ENCODE peak calls at places on chromosomes 12 and 14, in eight cellular contexts. T is psoas muscle, N is heart left ventricle, Q is GM23248, Z is thoracic aorta, R is iPS DF 6.9, H is adipocyte, B is ovary. J is an unnamed sample. For H3K4me1 and H3K9me3, the result is how much of the 10 kb centered on the place peaks cover.

GRCh38 chr14:73696466-73697390 is 17.5 kb downstream of the PNMA1 start:
- DNase-seq in Q (peak), R (no peak), H (peak), N (no peak), T (no peak), B (no peak), Z (no peak), J (peak)

GRCh38 chr12:70609203-70609602 is 28.0 kb downstream of the PTPRB start:
- DNase-seq in R (no peak), N (no peak), Z (no peak), T (no peak), Q (peak), H (no peak), B (no peak), J (no peak)

GRCh38 chr14:59482471-59483331 is 1.5 kb downstream of the L3HYPDH start:
- DNase-seq in Q (peak), Z (peak), H (peak), T (no peak), B (peak), R (no peak), N (no peak), J (peak)

GRCh38 chr12:53952871-53953734 is 1.6 kb upstream of the HOXC12 start:
- DNase-seq in Q (no peak), Z (no peak), N (no peak), R (no peak), B (no peak), H (peak), T (no peak), J (no peak)

GRCh38 chr14:105267820-105268548 is 19.7 kb downstream of the BTBD6 start:
- DNase-seq in Z (no peak), Q (no peak), T (no peak), N (no peak), R (no peak), B (no peak), H (no peak), J (no peak)

GRCh38 chr12:113136128-113136989 is 798 bp upstream of the RASAL1 start:
- DNase-seq in Q (no peak), Z (no peak), R (no peak), H (no peak), T (no peak), N (no peak), B (no peak), J (no peak)

GRCh38 chr12:42474391-42474790 is 115.2 kb downstream of the PRICKLE1 start:
- DNase-seq in Z (no peak), H (no peak), Q (peak), B (no peak), R (no peak), N (no peak), T (no peak), J (peak)

GRCh38 chr14:54633076-54633475 is 66.1 kb downstream of the SAMD4A start:
- DNase-seq in T (no peak), N (no peak), Q (no peak), B (no peak), Z (no peak), R (no peak), H (no peak), J (no peak)

GRCh38 chr12:49368240-49368600 is 958 bp downstream of the SPATS2 start:
- DNase-seq in T (no peak), Z (no peak), N (no peak), Q (peak), H (peak), B (no peak), R (no peak), J (no peak)

GRCh38 chr12:81088221-81088620 is 10.3 kb downstream of the ACSS3 start:
- DNase-seq in B (no peak), R (no peak), Z (no peak), Q (no peak), N (no peak), T (no peak), H (no peak), J (no peak)

GRCh38 chr12:62919827-62920226 is 15.1 kb downstream of the PPM1H start:
- DNase-seq in T (peak), B (no peak), H (peak), Z (no peak), R (no peak), Q (peak), N (no peak), J (no peak)

GRCh38 chr14:96634896-96635295 is 132.7 kb downstream of the PAPOLA start:
- DNase-seq in R (no peak), N (no peak), H (no peak), Q (no peak), B (no peak), Z (no peak), T (no peak), J (no peak)

GRCh38 chr12:67943295-67943892 is 45.9 kb upstream of the IFNG-AS1 start:
- DNase-seq in B (peak), N (no peak), R (peak), H (peak), Q (peak), T (no peak), Z (peak), J (peak)

GRCh38 chr12:87813476-87814234 is 215.5 kb downstream of the C12orf50 start:
- DNase-seq in Q (peak), B (no peak), N (no peak), R (no peak), H (peak), T (no peak), Z (no peak), J (no peak)

GRCh38 chr12:86777335-86777734 is 521.1 kb upstream of the MGAT4C start:
- DNase-seq in T (no peak), Q (no peak), R (no peak), N (no peak), B (no peak), Z (peak), H (no peak), J (no peak)

GRCh38 chr12:131445184-131445974 is 265.5 kb upstream of the SFSWAP start:
- DNase-seq in N (no peak), Z (no peak), T (no peak), Q (no peak), B (no peak), H (no peak), R (no peak), J (no peak)

GRCh38 chr12:44616385-44616784 is 259.7 kb downstream of the NELL2 start:
- DNase-seq in Z (no peak), T (no peak), Q (no peak), N (no peak), B (no peak), H (peak), R (no peak), J (no peak)

GRCh38 chr12:34218193-34219045 is 196.1 kb downstream of the ALG10 start:
- DNase-seq in H (peak), N (no peak), B (peak), R (peak), T (no peak), Z (no peak), Q (peak), J (peak)

GRCh38 chr12:69161835-69162234 is 77.5 kb upstream of the CPSF6 start:
- DNase-seq in H (peak), B (no peak), N (no peak), Q (no peak), R (no peak), Z (no peak), T (no peak), J (no peak)

GRCh38 chr14:73824116-73824515 is 27.5 kb upstream of the PTGR2 start:
- DNase-seq in H (no peak), T (no peak), R (no peak), Z (no peak), Q (no peak), N (no peak), B (no peak), J (no peak)

GRCh38 chr14:26125039-26125438 is 472.8 kb downstream of the NOVA1 start:
- DNase-seq in N (no peak), B (no peak), R (no peak), H (no peak), T (no peak), Z (no peak), Q (no peak), J (no peak)

GRCh38 chr12:24201258-24201970 is 251.9 kb upstream of the SOX5 start:
- DNase-seq in H (no peak), R (no peak), T (no peak), Q (no peak), Z (no peak), B (no peak), N (no peak), J (no peak)

GRCh38 chr12:89883630-89884364 is 175.2 kb upstream of the ATP2B1 start:
- DNase-seq in B (no peak), Q (peak), N (no peak), Z (no peak), T (no peak), R (peak), H (no peak), J (no peak)

GRCh38 chr12:67025543-67026114 is 243.5 kb upstream of the CAND1 start:
- DNase-seq in Z (no peak), B (no peak), R (peak), N (no peak), Q (peak), T (no peak), H (peak), J (peak)

GRCh38 chr12:92537235-92537960 is 165.4 kb upstream of the PLEKHG7 start:
- DNase-seq in Q (no peak), H (no peak), N (no peak), R (no peak), T (no peak), B (no peak), Z (no peak), J (no peak)

GRCh38 chr12:109695420-109695819 is 18.2 kb upstream of the FAM222A start:
- DNase-seq in R (no peak), H (no peak), T (no peak), B (no peak), Z (no peak), Q (no peak), N (no peak), J (no peak)

GRCh38 chr14:74568380-74568649 is 43.7 kb downstream of the LTBP2 start:
- DNase-seq in T (no peak), Z (no peak), R (no peak), B (no peak), Q (no peak), H (no peak), N (no peak), J (no peak)

GRCh38 chr12:12533238-12533829 is 29.3 kb downstream of the DUSP16 start:
- DNase-seq in Q (no peak), R (no peak), N (peak), Z (no peak), B (peak), H (peak), T (no peak), J (no peak)

GRCh38 chr12:77402726-77403125 is 337.4 kb upstream of the E2F7 start:
- DNase-seq in Q (peak), B (no peak), N (no peak), H (peak), Z (no peak), R (no peak), T (no peak), J (no peak)

GRCh38 chr12:75969768-75970167 is 61.8 kb downstream of the PHLDA1 start:
- DNase-seq in R (no peak), T (no peak), H (no peak), B (no peak), Z (no peak), N (no peak), Q (peak), J (no peak)

GRCh38 chr14:74825008-74825407 is 50.9 kb downstream of the PROX2 start:
- DNase-seq in B (no peak), H (peak), R (no peak), T (no peak), N (no peak), Q (peak), Z (no peak), J (no peak)

GRCh38 chr12:1350055-1350933 is 244.1 kb downstream of the FBXL14 start:
- DNase-seq in Z (no peak), T (no peak), B (peak), R (no peak), N (no peak), Q (peak), H (peak), J (no peak)

GRCh38 chr12:102462803-102463499 is 17.4 kb downstream of the IGF1 start:
- DNase-seq in N (no peak), Z (no peak), H (peak), T (no peak), Q (peak), B (no peak), R (no peak), J (no peak)

GRCh38 chr12:7948585-7949264 is 12.7 kb upstream of the SLC2A3 start:
- DNase-seq in Q (no peak), T (no peak), N (no peak), H (no peak), B (no peak), R (no peak), Z (no peak), J (no peak)

GRCh38 chr12:39782026-39782545 is 162.5 kb upstream of the ABCD2 start:
- DNase-seq in R (no peak), N (no peak), H (no peak), B (no peak), Q (no peak), T (no peak), Z (no peak), J (no peak)

GRCh38 chr12:92690601-92691000 is 12.2 kb upstream of the PLEKHG7 start:
- DNase-seq in R (no peak), H (peak), Z (no peak), T (no peak), Q (no peak), B (no peak), N (no peak), J (no peak)

GRCh38 chr12:131266591-131267467 is 313.1 kb downstream of the ADGRD1 start:
- DNase-seq in Z (no peak), H (no peak), Q (no peak), R (no peak), N (no peak), T (no peak), B (peak), J (no peak)

GRCh38 chr14:105501504-105502291 is 10.7 kb downstream of the TEDC1 start:
- DNase-seq in R (no peak), N (no peak), Q (no peak), Z (no peak), B (no peak), H (no peak), T (peak), J (no peak)

GRCh38 chr14:89422181-89422951 is 5.3 kb upstream of the FOXN3 start:
- DNase-seq in Q (no peak), N (no peak), R (no peak), B (no peak), T (no peak), Z (no peak), H (no peak), J (no peak)

GRCh38 chr14:101596742-101597141 is 35.4 kb downstream of the DIO3 start:
- DNase-seq in T (no peak), B (no peak), Q (no peak), N (no peak), Z (no peak), R (no peak), H (no peak), J (no peak)
- H3K4me1 ChIP-seq in T (under half), B (under half), Q (under half), N (under half), Z (under half), R (under half), H (under half), J (under half)

GRCh38 chr12:38268612-38269011 is 48.0 kb upstream of the ALG10B start:
- DNase-seq in H (no peak), R (no peak), B (no peak), N (no peak), T (no peak), Q (no peak), Z (no peak), J (no peak)
- H3K9me3 ChIP-seq in H (under half), R (under half), B (under half), N (under half), T (under half), Q (under half), Z (under half), J (under half)

DNA sequence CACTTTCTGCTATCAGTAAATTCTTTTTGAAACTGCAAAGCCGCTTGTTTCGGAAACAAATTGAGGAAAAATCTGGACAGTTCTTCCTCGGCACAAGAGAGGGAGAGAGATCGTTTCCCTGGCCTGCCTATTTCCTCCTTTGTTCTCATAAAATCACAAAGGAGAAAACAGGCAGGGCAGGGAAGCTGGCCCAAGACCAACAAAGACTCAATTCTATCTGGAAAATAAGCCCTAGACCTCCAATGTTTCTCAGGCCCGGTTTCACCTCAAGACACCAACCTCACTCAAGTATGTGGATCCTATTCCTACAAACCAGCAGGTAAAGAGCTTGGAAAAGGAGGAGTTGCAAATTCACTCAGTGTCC is 19.5 kb downstream of the DICER1 start:
- DNase-seq in T (no peak), Z (no peak), B (no peak), R (no peak), Q (no peak), N (no peak), H (no peak), J (no peak)
- H3K4me1 ChIP-seq in T (half or more), Z (under half), B (under half), R (under half), Q (under half), N (half or more), H (half or more), J (under half)

GRCh38 chr14:101355284-101355683 is 206.0 kb upstream of the DIO3 start:
- DNase-seq in Z (no peak), B (no peak), N (no peak), R (no peak), H (no peak), Q (no peak), T (no peak), J (no peak)
- H3K9me3 ChIP-seq in Z (under half), B (under half), N (under half), R (under half), H (under half), Q (under half), T (under half), J (under half)

DNA sequence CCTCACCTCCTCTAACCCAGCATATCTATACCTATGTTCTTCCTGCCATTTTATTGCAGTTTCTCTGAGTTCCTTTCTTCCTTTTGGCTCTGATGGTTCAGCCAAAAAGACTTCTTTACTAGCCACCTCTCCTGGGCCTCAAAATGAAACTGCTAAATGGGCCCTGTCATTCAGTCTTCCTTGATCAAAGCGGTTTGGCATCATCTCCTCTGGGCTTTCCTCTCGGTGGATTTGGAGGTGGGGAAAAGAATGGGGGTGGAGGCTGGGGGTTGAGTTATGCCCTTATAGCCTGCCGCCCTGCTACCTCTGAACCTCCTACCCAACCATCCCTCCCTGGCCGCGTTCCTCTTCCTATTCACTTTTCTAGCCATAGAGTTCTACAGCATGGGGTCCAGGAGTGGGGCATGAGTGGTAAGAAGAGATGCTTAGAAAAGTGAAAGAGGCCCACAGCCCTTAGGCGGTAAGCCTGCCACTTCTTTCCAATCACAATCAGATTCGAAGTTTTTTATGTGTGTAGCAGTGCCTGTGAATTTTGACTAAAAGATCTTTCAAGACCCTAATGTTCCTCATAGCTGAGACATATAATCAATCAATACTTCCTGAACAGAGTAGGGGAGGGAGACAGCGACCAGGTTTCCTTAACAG is 2.5 kb downstream of the AJUBA start:
- DNase-seq in T (no peak), R (no peak), N (no peak), B (no peak), Q (peak), H (peak), Z (no peak), J (no peak)
- H3K4me1 ChIP-seq in T (under half), R (under half), N (half or more), B (under half), Q (under half), H (under half), Z (half or more), J (under half)

GRCh38 chr14:80077262-80077661 is 134.0 kb downstream of the DIO2 start:
- DNase-seq in B (no peak), Z (no peak), T (no peak), Q (peak), N (no peak), H (peak), R (no peak), J (no peak)
- H3K9me3 ChIP-seq in B (under half), Z (under half), T (under half), Q (under half), N (under half), H (under half), R (under half), J (under half)

DNA sequence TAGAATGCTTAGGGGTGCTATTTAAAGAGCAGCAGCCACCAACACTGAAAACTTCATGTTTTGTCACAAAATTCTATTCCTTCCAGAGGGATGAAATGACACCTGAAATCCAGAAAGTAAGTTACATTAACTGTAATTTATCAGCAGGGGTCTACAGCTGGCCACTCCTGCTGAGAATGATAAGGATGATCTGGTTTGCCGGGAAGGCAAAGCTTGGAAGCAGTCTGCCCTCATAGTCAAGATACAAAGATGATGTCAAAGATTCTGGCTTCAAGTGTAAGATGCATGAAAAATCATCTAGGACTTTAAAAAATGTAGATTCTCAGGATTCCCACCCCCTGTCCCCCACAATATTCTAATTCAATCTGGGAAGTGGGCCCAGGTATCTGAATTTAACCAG is 58.4 kb downstream of the DCAF5 start:
- DNase-seq in Z (no peak), Q (no peak), H (no peak), N (no peak), B (no peak), R (no peak), T (no peak), J (no peak)
- H3K4me1 ChIP-seq in Z (half or more), Q (under half), H (under half), N (under half), B (under half), R (under half), T (under half), J (under half)